ENCODE peak calls at places on chromosomes 4 and X, in five cellular contexts. J, V, W, C and P are unnamed samples.

GRCh38 chrX:125090046-125090445 is 229.6 kb upstream of the TEX13C start:
- DNase-seq in J (no peak), V (no peak), W (no peak), C (no peak), P (no peak)

GRCh38 chr4:83285022-83285387 is 407 bp upstream of the COQ2 start:
- DNase-seq in J (no peak), V (no peak), W (peak), C (peak), P (peak)

GRCh38 chrX:108362026-108362425 is 76.2 kb downstream of the COL4A6 start:
- DNase-seq in J (no peak), V (no peak), W (peak), C (no peak), P (no peak)

GRCh38 chr4:108370291-108370690 is 201.6 kb upstream of the LEF1 start:
- DNase-seq in J (no peak), V (no peak), W (no peak), C (no peak), P (no peak)

GRCh38 chrX:65674351-65674893 is 7.0 kb downstream of the MSN start:
- DNase-seq in J (no peak), V (no peak), W (no peak), C (no peak), P (no peak)

GRCh38 chr4:183118585-183118984 is 19.5 kb downstream of the WWC2 start:
- DNase-seq in J (no peak), V (no peak), W (peak), C (peak), P (peak)

GRCh38 chr4:94636004-94636403 is 121.8 kb upstream of the BMPR1B start:
- DNase-seq in J (no peak), V (no peak), W (no peak), C (peak), P (no peak)

GRCh38 chr4:96016615-96017299 is 176.9 kb downstream of the PDHA2 start:
- DNase-seq in J (no peak), V (no peak), W (peak), C (peak), P (no peak)

GRCh38 chr4:157550028-157550427 is 329.5 kb downstream of the GRIA2 start:
- DNase-seq in J (no peak), V (no peak), W (no peak), C (no peak), P (no peak)

GRCh38 chr4:153294631-153295030 is 49.9 kb upstream of the MND1 start:
- DNase-seq in J (no peak), V (no peak), W (no peak), C (no peak), P (no peak)

GRCh38 chr4:26753642-26754041 is 107.0 kb upstream of the STIM2 start:
- DNase-seq in J (no peak), V (no peak), W (peak), C (peak), P (peak)

GRCh38 chr4:129179276-129179675 is 83.3 kb downstream of the C4orf33 start:
- DNase-seq in J (no peak), V (no peak), W (no peak), C (no peak), P (no peak)

GRCh38 chrX:68647156-68647957 is at the start of gene STARD8:
- DNase-seq in J (no peak), V (peak), W (peak), C (peak), P (peak)

GRCh38 chrX:103756736-103757135 is 19.9 kb upstream of the PLP1 start:
- DNase-seq in J (no peak), V (no peak), W (no peak), C (no peak), P (no peak)

GRCh38 chr4:17613761-17614415 is 553 bp upstream of the MED28 start:
- DNase-seq in J (peak), V (no peak), W (peak), C (peak), P (peak)

GRCh38 chr4:57158221-57158620 is 48.0 kb upstream of the IGFBP7 start:
- DNase-seq in J (no peak), V (no peak), W (peak), C (peak), P (no peak)

GRCh38 chrX:50770702-50771101 is 43.3 kb downstream of the SHROOM4 start:
- DNase-seq in J (no peak), V (no peak), W (peak), C (no peak), P (peak)

GRCh38 chr4:146514651-146515379 is 6.9 kb downstream of the SLC10A7 start:
- DNase-seq in J (no peak), V (no peak), W (no peak), C (no peak), P (no peak)

GRCh38 chr4:108512615-108513505 is 107.5 kb upstream of the RPL34 start:
- DNase-seq in J (no peak), V (no peak), W (peak), C (peak), P (peak)

GRCh38 chrX:110317079-110317819 is 636 bp downstream of the AMMECR1 start:
- DNase-seq in J (no peak), V (no peak), W (no peak), C (no peak), P (no peak)

GRCh38 chrX:71095971-71096701 is 485 bp downstream of the FOXO4 start:
- DNase-seq in J (no peak), V (no peak), W (no peak), C (no peak), P (no peak)

GRCh38 chr4:126627255-126627654 is 1005.5 kb upstream of the INTU start:
- DNase-seq in J (no peak), V (no peak), W (peak), C (peak), P (no peak)

GRCh38 chrX:13837290-13837745 is 20.4 kb upstream of the GPM6B start:
- DNase-seq in J (no peak), V (no peak), W (peak), C (no peak), P (no peak)

DNA sequence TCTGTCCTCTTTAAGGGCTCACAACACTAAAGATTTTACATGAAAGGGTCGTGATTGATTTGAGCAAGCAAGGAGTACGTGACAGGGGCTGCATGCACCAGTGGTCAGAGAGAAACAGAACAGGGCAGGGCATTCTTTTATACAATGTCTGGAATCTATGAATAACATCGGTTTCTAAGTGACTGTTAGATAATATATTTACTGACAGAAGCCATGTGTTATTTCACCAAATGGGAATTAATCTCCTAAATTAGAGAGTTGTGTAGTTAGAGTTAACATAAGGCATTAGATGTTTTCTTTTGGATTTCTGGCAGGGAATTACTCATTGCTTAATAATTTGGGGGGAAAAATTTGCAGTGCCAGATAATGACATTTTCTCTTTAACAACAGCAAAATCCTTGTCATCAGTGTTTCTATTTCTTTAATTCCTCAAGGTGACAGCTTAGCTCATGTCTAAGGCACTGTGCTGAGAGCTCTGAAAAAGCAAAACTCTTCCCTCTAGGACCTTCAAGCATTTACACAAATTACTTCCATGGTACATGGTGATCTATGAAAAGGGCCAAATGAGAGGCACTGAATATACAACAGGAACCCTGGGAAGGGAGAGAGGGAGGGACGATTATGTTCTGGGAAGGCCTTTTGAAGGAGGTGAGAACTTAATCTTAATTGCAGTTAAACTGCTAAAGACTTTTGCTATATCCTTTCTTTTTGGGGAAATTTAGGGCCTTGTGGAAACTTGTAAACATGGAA is 145.0 kb downstream of the RTL3 start:
- DNase-seq in J (no peak), V (no peak), W (no peak), C (no peak), P (no peak)
- TF ChIP-seq CTCF in J (no peak), V (no peak), W (no peak), C (no peak), P (no peak)

GRCh38 chr4:53075162-53075785 is 213.2 kb downstream of the RASL11B start:
- DNase-seq in J (no peak), V (no peak), W (no peak), C (no peak), P (no peak)

DNA sequence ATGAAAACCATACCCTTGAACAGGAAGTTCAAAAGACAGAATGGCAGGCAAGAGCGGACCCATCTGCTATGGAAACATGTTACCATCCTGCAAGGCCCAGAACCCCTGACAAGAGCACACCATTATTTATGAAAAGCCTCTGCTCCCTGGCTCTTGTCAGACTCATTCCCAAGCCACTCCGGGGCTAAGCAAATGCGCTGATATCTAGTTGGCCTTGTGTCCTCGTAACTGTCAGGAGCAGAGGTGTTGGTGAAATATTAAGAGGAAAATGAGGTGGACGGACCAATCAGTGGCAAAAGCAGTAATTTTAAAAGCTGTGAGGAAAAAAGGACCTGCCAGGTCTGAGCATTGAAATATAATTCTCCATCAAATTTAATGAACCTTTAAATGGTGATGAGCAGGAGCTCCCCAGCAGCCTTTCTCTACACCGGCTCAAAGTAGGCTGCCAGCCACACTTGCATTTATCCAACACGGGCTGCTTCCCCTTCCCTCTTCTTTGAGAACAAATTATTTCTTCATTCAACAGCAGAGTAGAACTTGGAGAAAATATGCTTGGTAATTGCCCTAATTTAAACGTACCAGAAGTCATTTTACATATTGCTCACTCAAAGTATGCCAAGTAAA is 214.3 kb downstream of the RASL11B start:
- DNase-seq in J (peak), V (no peak), W (no peak), C (no peak), P (no peak)
- TF ChIP-seq CTCF in J (no peak), V (no peak), W (no peak), C (no peak), P (no peak)

GRCh38 chr4:37780444-37781133 is 45.9 kb upstream of the PGM2 start:
- DNase-seq in J (no peak), V (no peak), W (peak), C (peak), P (no peak)
- TF ChIP-seq CTCF in J (no peak), V (no peak), W (peak), C (peak), P (no peak)

DNA sequence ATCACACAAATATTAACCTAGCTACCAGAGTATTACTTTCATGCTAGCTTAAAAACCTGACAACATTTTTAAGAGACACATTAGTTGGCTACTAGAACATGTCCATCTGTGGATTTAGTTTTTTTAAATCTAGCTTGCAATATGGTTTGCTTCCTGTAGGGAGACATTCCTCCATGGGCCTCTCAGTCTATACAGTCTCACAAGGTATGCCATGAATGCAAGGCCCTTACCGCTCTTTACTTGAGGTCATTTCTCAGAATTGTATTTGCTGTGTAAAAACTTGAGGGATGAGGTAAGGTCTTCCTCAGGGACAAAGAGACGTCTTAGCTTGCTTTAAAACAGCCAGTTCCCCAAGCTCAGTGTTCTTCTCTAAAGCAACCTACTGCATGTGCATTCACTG is 26.9 kb downstream of the UBA6 start:
- DNase-seq in J (no peak), V (no peak), W (peak), C (no peak), P (no peak)
- TF ChIP-seq CTCF in J (no peak), V (no peak), W (peak), C (no peak), P (no peak)